ENCODE peak calls at places on chromosomes 13 and 19, in seven cellular contexts. A is anterior cingulate cortex; C is CD4-positive, alpha-beta T cell; H is nucleus accumbens; D is stimulated activated CD8-positive, alpha-beta memory T cell treated with anti-CD3 and anti-CD28 coated beads, Interleukin-12 subunit alpha, Interleukin-12 subunit beta, amount 100 ng/mL, for 1 hour; M is CD8-positive, alpha-beta memory T cell; V is A172. P is an unnamed sample.

GRCh38 chr13:75566658-75567057 is 17.1 kb downstream of the UCHL3 start:
- DNase-seq in V (peak; percentile 38), C (no peak), D (no peak), H (no peak), M (no peak), A (no peak), P (peak; percentile 3)

GRCh38 chr13:72638059-72638815 is 89.2 kb downstream of the MZT1 start:
- DNase-seq in A (no peak), C (no peak), V (no peak), M (no peak), D (no peak), H (no peak), P (peak; percentile 5)

GRCh38 chr13:34416833-34417425 is 525.1 kb upstream of the NBEA start:
- DNase-seq in C (no peak), M (no peak), D (no peak), H (no peak), A (no peak), V (no peak), P (no peak)

GRCh38 chr13:43785681-43786471 is 896 bp downstream of the ENOX1 start:
- DNase-seq in A (peak; percentile 80), D (no peak), V (peak; percentile 52), M (no peak), C (no peak), H (peak; percentile 92), P (peak; percentile 79)

GRCh38 chr19:55042688-55043087 is 4.6 kb upstream of the GP6 start:
- DNase-seq in C (no peak), A (no peak), V (no peak), M (no peak), D (no peak), H (no peak), P (no peak)

GRCh38 chr13:109156181-109156935 is 526.9 kb downstream of the MYO16 start:
- DNase-seq in C (no peak), H (no peak), A (peak; percentile 11), M (no peak), V (peak; percentile 92), D (no peak), P (peak; percentile 91)

GRCh38 chr13:28239374-28239773 is 101.0 kb downstream of the PAN3 start:
- DNase-seq in M (no peak), A (no peak), C (no peak), V (no peak), D (no peak), H (no peak), P (no peak)

GRCh38 chr19:29418106-29418684 is 107.6 kb upstream of the VSTM2B start:
- DNase-seq in D (no peak), A (no peak), C (no peak), H (no peak), M (no peak), V (no peak), P (no peak)

GRCh38 chr19:19447536-19448237 is 42.2 kb downstream of the GATAD2A start:
- DNase-seq in A (no peak), M (peak; percentile 59), V (no peak), C (no peak), D (no peak), H (no peak), P (no peak)

GRCh38 chr19:43780706-43781525 is at the start of gene KCNN4:
- DNase-seq in A (no peak), V (peak; percentile 81), H (no peak), D (no peak), M (peak; percentile 39), C (peak; percentile 65), P (no peak)

P was measured in NCI-H226.